ENCODE peak calls at places on chromosomes 13 and 19, in four cellular contexts. J, L, W and H are unnamed samples.

GRCh38 chr19:12783849-12784393 is 7.4 kb upstream of the JUNB start:
- DNase-seq in J (peak; percentile 35), L (no peak), W (peak; percentile 87), H (no peak)

GRCh38 chr13:109973279-109973678 is 186.9 kb upstream of the IRS2 start:
- DNase-seq in J (no peak), L (no peak), W (no peak), H (no peak)

GRCh38 chr19:57026476-57026875 is 93.3 kb upstream of the USP29 start:
- DNase-seq in J (no peak), L (no peak), W (no peak), H (no peak)

GRCh38 chr19:12828494-12828893 is 5.9 kb downstream of the RTBDN start:
- DNase-seq in J (peak; percentile 40), L (no peak), W (no peak), H (no peak)

GRCh38 chr13:109152311-109152820 is 523.0 kb downstream of the MYO16 start:
- DNase-seq in J (no peak), L (no peak), W (no peak), H (no peak)

GRCh38 chr13:31261241-31261640 is 61.5 kb downstream of the B3GLCT start:
- DNase-seq in J (no peak), L (no peak), W (no peak), H (no peak)

GRCh38 chr13:50136678-50137077 is 121.4 kb downstream of the KCNRG start:
- DNase-seq in J (no peak), L (no peak), W (no peak), H (no peak)

GRCh38 chr13:44165895-44166496 is 207.6 kb upstream of the SERP2 start:
- DNase-seq in J (no peak), L (no peak), W (no peak), H (no peak)

GRCh38 chr13:43390101-43390500 is 366.7 kb downstream of the DNAJC15 start:
- DNase-seq in J (no peak), L (no peak), W (no peak), H (no peak)

GRCh38 chr13:24301911-24302310 is 7.5 kb upstream of the C1QTNF9 start:
- DNase-seq in J (no peak), L (no peak), W (no peak), H (no peak)

GRCh38 chr19:16375936-16376185 is 51.2 kb downstream of the KLF2 start:
- DNase-seq in J (no peak), L (no peak), W (no peak), H (no peak)

GRCh38 chr19:4602915-4603314 is 36.4 kb upstream of the TNFAIP8L1 start:
- DNase-seq in J (no peak), L (no peak), W (no peak), H (no peak)

GRCh38 chr13:49356224-49356623 is 87.6 kb downstream of the CAB39L start:
- DNase-seq in J (no peak), L (no peak), W (no peak), H (no peak)

GRCh38 chr19:41774515-41774980 is 19.2 kb downstream of the CEACAM6 start:
- DNase-seq in J (no peak), L (no peak), W (no peak), H (no peak)

GRCh38 chr13:30520571-30520970 is 54.8 kb upstream of the HMGB1 start:
- DNase-seq in J (no peak), L (no peak), W (no peak), H (no peak)

GRCh38 chr13:59880468-59880867 is 283.3 kb downstream of the DIAPH3 start:
- DNase-seq in J (no peak), L (no peak), W (no peak), H (no peak)

GRCh38 chr19:48975947-48976847 is 11.1 kb downstream of the FTL start:
- DNase-seq in J (peak; percentile 65), L (no peak), W (no peak), H (no peak)

GRCh38 chr19:31459430-31459829 is 110.2 kb upstream of the TSHZ3 start:
- DNase-seq in J (no peak), L (no peak), W (no peak), H (no peak)

GRCh38 chr13:28466151-28466550 is 28.8 kb downstream of the FLT1 start:
- DNase-seq in J (no peak), L (no peak), W (no peak), H (no peak)

GRCh38 chr19:40421468-40421778 is 4.4 kb downstream of the SERTAD1 start:
- DNase-seq in J (no peak), L (no peak), W (no peak), H (no peak)

GRCh38 chr13:20825476-20825875 is 51.7 kb upstream of the EEF1AKMT1 start:
- DNase-seq in J (no peak), L (no peak), W (no peak), H (no peak)

GRCh38 chr19:14370169-14370998 is 10.9 kb upstream of the ADGRE5 start:
- DNase-seq in J (peak; percentile 76), L (no peak), W (no peak), H (no peak)

GRCh38 chr19:14061751-14062557 is at the start of gene PALM3:
- DNase-seq in J (no peak), L (peak; percentile 70), W (peak; percentile 90), H (no peak)

DNA sequence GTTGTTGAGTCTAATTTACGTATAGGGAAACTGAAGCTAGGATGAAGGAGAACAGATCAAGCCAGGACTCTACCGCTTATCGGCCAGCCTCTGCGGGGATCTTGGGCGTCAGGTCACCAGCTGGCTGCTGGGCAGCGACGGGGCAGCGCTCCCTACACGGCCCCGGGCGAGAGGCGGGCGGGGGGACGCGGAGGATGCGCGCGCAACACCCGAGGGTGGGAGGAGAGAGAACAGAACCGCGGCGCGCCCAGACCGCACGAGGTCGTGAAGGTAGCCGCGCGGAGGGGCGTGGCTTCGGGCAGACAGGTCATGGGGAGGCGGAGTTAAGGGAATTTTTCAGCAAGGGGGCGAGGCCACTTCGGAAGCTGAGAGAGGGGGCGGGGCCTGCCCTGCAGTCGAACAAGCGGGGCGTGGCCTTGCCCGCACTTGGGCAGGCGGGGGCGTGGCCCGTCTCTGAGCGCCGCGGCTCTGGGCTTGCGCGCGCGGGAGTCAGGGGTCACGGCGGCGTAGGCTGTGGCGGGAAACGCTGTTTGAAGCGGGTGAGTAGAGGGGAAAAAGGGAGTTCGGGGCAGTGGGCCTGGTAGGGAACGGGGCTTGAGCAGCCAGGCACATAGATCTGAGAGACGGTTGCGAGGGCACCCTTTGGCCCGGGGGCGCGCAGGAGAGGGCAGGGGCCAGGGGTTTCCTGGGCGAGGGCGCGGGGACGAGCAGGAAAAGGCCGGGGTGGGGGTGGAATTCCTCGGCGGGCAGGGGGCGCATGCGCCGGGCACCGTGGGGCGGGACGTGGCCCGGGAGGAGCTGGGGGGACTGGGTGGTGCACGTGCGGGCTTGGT is at the start of gene POLD1:
- DNase-seq in J (peak; percentile 100), L (peak; percentile 98), W (peak; percentile 99), H (peak; percentile 90)
- TF ChIP-seq CTCF in J (no peak), L (no peak), W (no peak), H (no peak)

GRCh38 chr13:81048026-81048461 is 707.1 kb upstream of the SPRY2 start:
- DNase-seq in J (peak; percentile 1), L (no peak), W (no peak), H (no peak)

DNA sequence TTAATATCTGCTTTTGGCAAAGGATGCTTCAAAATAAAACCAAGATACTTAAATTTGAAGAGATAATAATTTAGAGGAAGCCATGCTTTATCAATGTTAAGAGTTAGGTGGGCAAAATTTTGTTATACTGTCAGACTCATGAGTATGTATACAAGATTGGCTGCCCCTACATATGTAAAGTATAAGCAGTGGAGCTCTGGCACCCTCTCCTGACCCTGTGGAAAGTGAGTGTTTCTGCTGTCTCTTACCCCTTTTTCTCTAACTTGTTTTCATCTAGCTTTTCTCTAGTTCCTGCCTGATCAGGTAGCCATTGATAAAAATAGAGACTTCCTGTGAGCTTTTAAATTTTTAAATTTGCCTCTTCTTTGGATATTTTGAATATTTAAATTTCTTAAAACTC is 710.9 kb upstream of the SPRY2 start:
- DNase-seq in J (no peak), L (no peak), W (no peak), H (no peak)
- TF ChIP-seq CTCF in J (no peak), L (no peak), W (no peak), H (no peak)

GRCh38 chr13:98103942-98104880 is 38.7 kb upstream of the FARP1 start:
- DNase-seq in J (no peak), L (no peak), W (no peak), H (no peak)
- TF ChIP-seq CTCF in J (no peak), L (no peak), W (no peak), H (no peak)

GRCh38 chr19:21626924-21627697 is 121.7 kb downstream of the ZNF429 start:
- DNase-seq in J (no peak), L (no peak), W (no peak), H (no peak)

DNA sequence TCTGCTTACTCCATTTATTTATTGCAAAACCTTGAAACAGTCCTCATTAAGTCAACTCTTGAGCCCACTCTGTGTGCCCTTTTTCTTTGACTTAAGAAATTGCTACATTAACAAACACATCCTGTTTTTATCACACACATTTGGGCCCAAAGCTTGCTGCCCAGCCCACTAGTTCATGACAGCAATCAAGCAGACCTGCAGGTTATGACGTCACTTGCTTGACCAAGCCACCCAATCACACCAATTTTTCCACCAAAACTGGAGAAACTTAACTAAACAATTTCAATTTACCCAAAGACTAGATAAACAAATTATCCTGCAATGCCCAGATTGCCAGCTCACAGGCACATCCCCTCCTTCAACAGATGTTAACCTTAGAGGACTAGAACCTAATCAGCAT is 120.7 kb downstream of the ZNF429 start:
- DNase-seq in J (no peak), L (no peak), W (no peak), H (no peak)
- TF ChIP-seq CTCF in J (no peak), L (no peak), W (no peak), H (no peak)